ENCODE peak calls at places on chromosomes 16 and 17, in four cellular contexts. D, C, S and Y are unnamed samples.

GRCh38 chr16:3865241-3865640 is 15.3 kb downstream of the CREBBP start:
- DNase-seq in D (no peak), C (no peak), S (no peak), Y (no peak)

GRCh38 chr17:6449307-6449706 is 5.1 kb downstream of the PIMREG start:
- DNase-seq in D (no peak), C (no peak), S (no peak), Y (no peak)

GRCh38 chr16:54846761-54847160 is 83.9 kb upstream of the IRX5 start:
- DNase-seq in D (no peak), C (no peak), S (no peak), Y (no peak)

GRCh38 chr17:66580178-66580577 is 254.7 kb upstream of the CACNG5 start:
- DNase-seq in D (peak; percentile 21), C (no peak), S (peak; percentile 79), Y (no peak)

GRCh38 chr16:80369559-80369958 is 171.2 kb upstream of the DYNLRB2 start:
- DNase-seq in D (no peak), C (no peak), S (no peak), Y (peak; percentile 63)

GRCh38 chr16:3292604-3293003 is 9.3 kb downstream of the ZNF263 start:
- DNase-seq in D (no peak), C (no peak), S (no peak), Y (no peak)

GRCh38 chr16:56421976-56422669 is 3.2 kb downstream of the AMFR start:
- DNase-seq in D (no peak), C (no peak), S (no peak), Y (no peak)

GRCh38 chr17:79019631-79020584 is 4.1 kb upstream of the C1QTNF1 start:
- DNase-seq in D (peak; percentile 72), C (no peak), S (peak; percentile 97), Y (peak; percentile 92)

GRCh38 chr17:78922876-78923498 is 2.2 kb downstream of the TIMP2 start:
- DNase-seq in D (no peak), C (no peak), S (no peak), Y (no peak)

GRCh38 chr17:80124351-80124981 is 22.5 kb downstream of the EIF4A3 start:
- DNase-seq in D (no peak), C (no peak), S (no peak), Y (no peak)

GRCh38 chr16:79639576-79640311 is 39.2 kb upstream of the MAF start:
- DNase-seq in D (no peak), C (no peak), S (no peak), Y (no peak)

GRCh38 chr16:78005881-78006280 is 16.5 kb upstream of the CLEC3A start:
- DNase-seq in D (no peak), C (no peak), S (no peak), Y (no peak)

DNA sequence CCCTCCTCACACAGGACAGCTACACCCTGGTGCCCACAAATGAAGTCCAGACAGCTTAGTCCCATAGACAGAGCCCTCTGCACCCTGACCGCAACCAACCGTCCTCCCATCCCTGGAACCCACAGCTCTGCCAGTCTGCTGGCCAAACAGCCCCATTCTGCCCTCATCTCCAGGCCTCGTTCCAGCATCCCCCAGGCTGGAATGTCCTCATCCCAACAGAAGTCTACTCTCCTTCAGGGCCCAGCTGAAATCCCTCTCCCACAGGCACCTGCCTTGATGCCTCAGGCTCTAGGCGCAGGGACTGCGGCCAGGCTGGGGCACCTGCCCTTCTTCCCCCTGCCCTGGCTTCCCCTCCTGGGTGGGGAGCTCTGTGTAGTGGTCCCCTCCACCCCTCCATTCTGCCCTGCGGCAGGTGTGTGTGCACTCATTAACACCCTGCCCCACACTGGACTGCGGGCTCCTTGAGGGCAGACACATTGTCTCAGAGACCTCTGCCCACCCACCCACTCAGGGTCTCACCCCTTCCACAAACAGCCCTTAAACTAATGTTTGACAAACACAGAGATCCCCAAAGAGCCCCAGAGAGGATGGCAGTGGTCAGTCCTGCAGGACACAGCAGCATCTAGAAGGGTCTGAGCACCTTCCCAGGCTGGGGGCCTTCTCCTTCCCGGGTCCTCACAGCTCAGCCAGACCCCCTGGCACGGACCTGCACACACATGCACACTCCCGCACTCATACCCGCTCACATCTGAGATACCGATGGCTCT is 830 bp downstream of the GRIN2C start:
- DNase-seq in D (no peak), C (no peak), S (no peak), Y (no peak)
- H3K4me3 ChIP-seq in D (no peak overlapping the region), C (no peak overlapping the region), S (no peak overlapping the region), Y (peak overlapping the region; percentile 48)

DNA sequence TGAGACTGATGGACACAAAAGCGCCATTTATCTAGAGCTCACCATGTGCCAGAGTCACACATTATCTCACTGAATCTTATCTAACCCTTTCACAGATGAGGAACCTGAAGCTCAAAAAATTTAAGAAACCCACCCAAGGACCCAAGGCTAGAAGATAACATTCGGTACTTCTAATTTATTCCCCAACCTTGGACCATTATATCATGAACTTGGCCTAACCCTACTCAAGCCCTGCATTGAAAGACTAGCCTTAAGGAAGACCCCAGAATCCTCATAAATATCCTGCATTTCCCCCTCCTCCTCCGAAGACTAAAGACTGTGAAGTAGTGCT is 548 bp upstream of the DYNC1LI2 start:
- DNase-seq in D (no peak), C (no peak), S (no peak), Y (no peak)
- TF ChIP-seq CTCF in D (no peak), C (no peak), S (no peak), Y (no peak)

DNA sequence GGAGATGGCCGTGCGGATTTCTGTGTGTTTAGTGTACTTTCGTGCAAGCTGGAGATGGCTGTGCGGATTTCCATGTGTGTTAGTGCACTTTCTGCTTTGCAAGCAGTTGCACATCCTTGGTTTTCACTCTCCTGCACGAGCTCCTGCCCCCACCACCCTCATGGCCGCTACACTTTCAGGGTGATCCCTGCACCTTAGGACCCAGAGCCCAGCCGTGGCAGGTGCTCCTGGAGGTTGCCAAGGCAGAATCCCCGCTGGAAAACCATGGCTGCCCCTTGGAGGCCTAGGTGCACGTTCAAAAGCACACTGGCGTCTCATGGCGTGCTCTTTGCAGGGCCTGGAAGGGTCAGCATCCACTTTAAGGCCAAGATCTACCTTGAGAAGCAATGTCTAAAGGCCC is 311.0 kb upstream of the TNRC6C start:
- DNase-seq in D (no peak), C (no peak), S (no peak), Y (no peak)
- H3K4me1 ChIP-seq in D (no peaks in the 10 kb centered on the region), C (no peaks in the 10 kb centered on the region), S (peaks cover 11% of the 10 kb centered on the region), Y (no peaks in the 10 kb centered on the region)

DNA sequence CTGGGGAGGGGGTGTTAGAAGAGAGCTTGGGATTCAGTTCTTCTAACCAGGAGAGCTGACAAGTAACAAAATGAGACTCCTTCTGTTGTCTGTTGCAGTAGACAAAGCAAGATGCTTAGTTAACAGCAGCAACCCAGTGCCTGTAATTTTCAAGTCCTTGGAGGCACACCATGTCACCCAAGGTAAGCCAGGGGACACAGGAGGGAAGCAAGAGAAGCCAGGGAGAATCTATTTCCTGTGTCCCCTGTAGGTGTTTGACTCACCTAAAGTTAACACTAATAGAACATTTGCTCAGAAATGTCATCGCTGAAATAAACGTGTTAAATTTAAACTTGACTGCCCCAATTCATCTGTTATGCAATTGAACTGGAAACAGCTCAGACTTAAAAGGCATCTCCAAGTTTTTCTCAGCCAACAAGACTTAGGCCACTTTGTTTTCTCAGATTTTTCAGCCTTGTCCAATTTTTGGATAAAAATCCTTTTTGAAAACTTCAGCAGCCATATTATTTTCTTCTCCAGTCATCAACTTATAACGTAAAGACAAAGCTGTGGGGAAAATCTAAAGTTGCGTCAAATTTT is 257.6 kb downstream of the CDH13 start:
- DNase-seq in D (no peak), C (no peak), S (no peak), Y (no peak)
- H3K4me3 ChIP-seq in D (no peak overlapping the region), C (no peak overlapping the region), S (no peak overlapping the region), Y (no peak overlapping the region)